ENCODE peak calls at places on chromosomes 12 and 14, in eight cellular contexts. One of them, this sample, is unnamed.

GRCh38 chr12:45708363-45708762 is 21.1 kb upstream of the ARID2 start:
- DNase-seq in NCI-H2081: no peak
- DNase-seq in NCI-H460: no peak
- DNase-seq in NCI-H774: no peak
- DNase-seq in central memory CD8-positive, alpha-beta T cell: no peak
- DNase-seq in posterior vena cava: no peak
- DNase-seq in mucosa of descending colon: no peak
- DNase-seq in substantia nigra: no peak
- DNase-seq in this sample: no peak

GRCh38 chr12:81758421-81759214 is 532 bp downstream of the PPFIA2 start:
- DNase-seq in NCI-H774: peak
- DNase-seq in central memory CD8-positive, alpha-beta T cell: no peak
- DNase-seq in mucosa of descending colon: peak
- DNase-seq in posterior vena cava: peak
- DNase-seq in NCI-H460: no peak
- DNase-seq in NCI-H2081: peak
- DNase-seq in substantia nigra: peak
- DNase-seq in this sample: peak

GRCh38 chr14:29927596-29928341 is at the start of gene PRKD1:
- DNase-seq in NCI-H774: peak
- DNase-seq in posterior vena cava: peak
- DNase-seq in central memory CD8-positive, alpha-beta T cell: no peak
- DNase-seq in substantia nigra: peak
- DNase-seq in mucosa of descending colon: peak
- DNase-seq in NCI-H2081: peak
- DNase-seq in NCI-H460: peak
- DNase-seq in this sample: peak

GRCh38 chr14:45811155-45811554 is 558.2 kb upstream of the MIS18BP1 start:
- DNase-seq in NCI-H460: no peak
- DNase-seq in substantia nigra: no peak
- DNase-seq in posterior vena cava: no peak
- DNase-seq in mucosa of descending colon: no peak
- DNase-seq in NCI-H2081: no peak
- DNase-seq in NCI-H774: no peak
- DNase-seq in central memory CD8-positive, alpha-beta T cell: no peak
- DNase-seq in this sample: no peak

GRCh38 chr14:99224948-99225347 is 47.0 kb downstream of the BCL11B start:
- DNase-seq in posterior vena cava: no peak
- DNase-seq in NCI-H2081: no peak
- DNase-seq in NCI-H460: no peak
- DNase-seq in NCI-H774: no peak
- DNase-seq in substantia nigra: no peak
- DNase-seq in central memory CD8-positive, alpha-beta T cell: no peak
- DNase-seq in mucosa of descending colon: no peak
- DNase-seq in this sample: no peak

GRCh38 chr12:32265461-32265860 is 133.9 kb upstream of the FGD4 start:
- DNase-seq in posterior vena cava: no peak
- DNase-seq in central memory CD8-positive, alpha-beta T cell: no peak
- DNase-seq in substantia nigra: no peak
- DNase-seq in NCI-H460: no peak
- DNase-seq in mucosa of descending colon: no peak
- DNase-seq in NCI-H774: no peak
- DNase-seq in NCI-H2081: no peak
- DNase-seq in this sample: no peak

GRCh38 chr12:25200703-25201102 is 5.7 kb downstream of the ETFRF1 start:
- DNase-seq in NCI-H2081: no peak
- DNase-seq in NCI-H774: no peak
- DNase-seq in mucosa of descending colon: no peak
- DNase-seq in NCI-H460: no peak
- DNase-seq in substantia nigra: no peak
- DNase-seq in posterior vena cava: no peak
- DNase-seq in central memory CD8-positive, alpha-beta T cell: no peak
- DNase-seq in this sample: no peak

GRCh38 chr12:5965950-5966383 is 20.9 kb upstream of the ANO2 start:
- DNase-seq in NCI-H774: peak
- DNase-seq in posterior vena cava: no peak
- DNase-seq in NCI-H2081: peak
- DNase-seq in substantia nigra: peak
- DNase-seq in mucosa of descending colon: peak
- DNase-seq in NCI-H460: peak
- DNase-seq in central memory CD8-positive, alpha-beta T cell: no peak
- DNase-seq in this sample: peak

GRCh38 chr14:24231263-24232120 is 675 bp downstream of the NEDD8 start:
- DNase-seq in mucosa of descending colon: no peak
- DNase-seq in NCI-H774: no peak
- DNase-seq in NCI-H460: no peak
- DNase-seq in NCI-H2081: no peak
- DNase-seq in substantia nigra: no peak
- DNase-seq in posterior vena cava: no peak
- DNase-seq in central memory CD8-positive, alpha-beta T cell: no peak
- DNase-seq in this sample: no peak